ENCODE peak calls at places on chromosomes 13 and 19, in four cellular contexts. One of them, this sample, is unnamed.

GRCh38 chr19:39623946-39624345 is 21.6 kb downstream of the LGALS13 start:
- ATAC-seq in natural killer cell: no peak
- ATAC-seq in activated T-cell treated with anti-CD3 and anti-CD28 coated beads, Interleukin-2, amount 50 U/mL, for 72 hours: no peak
- ATAC-seq in HCT116: no peak
- ATAC-seq in this sample: no peak

GRCh38 chr19:24065243-24065642 is 21.7 kb upstream of the ZNF254 start:
- ATAC-seq in activated T-cell treated with anti-CD3 and anti-CD28 coated beads, Interleukin-2, amount 50 U/mL, for 72 hours: no peak
- ATAC-seq in natural killer cell: no peak
- ATAC-seq in HCT116: no peak
- ATAC-seq in this sample: no peak

GRCh38 chr19:4441994-4442845 is 15.4 kb downstream of the UBXN6 start:
- ATAC-seq in HCT116: no peak
- ATAC-seq in natural killer cell: no peak
- ATAC-seq in activated T-cell treated with anti-CD3 and anti-CD28 coated beads, Interleukin-2, amount 50 U/mL, for 72 hours: no peak
- ATAC-seq in this sample: no peak

GRCh38 chr19:19095691-19096090 is 31.9 kb downstream of the SLC25A42 start:
- ATAC-seq in HCT116: no peak
- ATAC-seq in natural killer cell: no peak
- ATAC-seq in activated T-cell treated with anti-CD3 and anti-CD28 coated beads, Interleukin-2, amount 50 U/mL, for 72 hours: no peak
- ATAC-seq in this sample: no peak

GRCh38 chr19:57103573-57104277 is 16.1 kb upstream of the USP29 start:
- ATAC-seq in activated T-cell treated with anti-CD3 and anti-CD28 coated beads, Interleukin-2, amount 50 U/mL, for 72 hours: peak; percentile 75
- ATAC-seq in natural killer cell: peak; percentile 92
- ATAC-seq in HCT116: no peak
- ATAC-seq in this sample: peak; percentile 60

GRCh38 chr19:418761-419632 is 10.1 kb upstream of the C2CD4C start:
- ATAC-seq in activated T-cell treated with anti-CD3 and anti-CD28 coated beads, Interleukin-2, amount 50 U/mL, for 72 hours: no peak
- ATAC-seq in natural killer cell: no peak
- ATAC-seq in HCT116: no peak
- ATAC-seq in this sample: no peak

GRCh38 chr19:47097396-47098217 is 16.0 kb downstream of the ZC3H4 start:
- ATAC-seq in HCT116: no peak
- ATAC-seq in natural killer cell: no peak
- ATAC-seq in activated T-cell treated with anti-CD3 and anti-CD28 coated beads, Interleukin-2, amount 50 U/mL, for 72 hours: no peak
- ATAC-seq in this sample: no peak

GRCh38 chr13:112231451-112232083 is 144.6 kb upstream of the SPACA7 start:
- ATAC-seq in HCT116: no peak
- ATAC-seq in natural killer cell: no peak
- ATAC-seq in activated T-cell treated with anti-CD3 and anti-CD28 coated beads, Interleukin-2, amount 50 U/mL, for 72 hours: no peak
- ATAC-seq in this sample: no peak

GRCh38 chr13:112229992-112230872 is 145.9 kb upstream of the SPACA7 start:
- ATAC-seq in HCT116: no peak
- ATAC-seq in natural killer cell: no peak
- ATAC-seq in activated T-cell treated with anti-CD3 and anti-CD28 coated beads, Interleukin-2, amount 50 U/mL, for 72 hours: no peak
- ATAC-seq in this sample: no peak

GRCh38 chr13:51122868-51123267 is 11.8 kb upstream of the C13orf42 start:
- ATAC-seq in natural killer cell: no peak
- ATAC-seq in activated T-cell treated with anti-CD3 and anti-CD28 coated beads, Interleukin-2, amount 50 U/mL, for 72 hours: peak; percentile 77
- ATAC-seq in HCT116: no peak
- ATAC-seq in this sample: peak; percentile 87

GRCh38 chr19:34678085-34678412 is 571 bp downstream of the ZNF302 start:
- ATAC-seq in natural killer cell: no peak
- ATAC-seq in activated T-cell treated with anti-CD3 and anti-CD28 coated beads, Interleukin-2, amount 50 U/mL, for 72 hours: no peak
- ATAC-seq in HCT116: no peak
- ATAC-seq in this sample: no peak

GRCh38 chr19:14629557-14629956 is 45.1 kb downstream of the ADGRE3 start:
- ATAC-seq in natural killer cell: no peak
- ATAC-seq in HCT116: no peak
- ATAC-seq in activated T-cell treated with anti-CD3 and anti-CD28 coated beads, Interleukin-2, amount 50 U/mL, for 72 hours: no peak
- ATAC-seq in this sample: no peak

GRCh38 chr19:38945562-38946228 is 15.0 kb downstream of the MRPS12 start:
- ATAC-seq in natural killer cell: no peak
- ATAC-seq in activated T-cell treated with anti-CD3 and anti-CD28 coated beads, Interleukin-2, amount 50 U/mL, for 72 hours: no peak
- ATAC-seq in HCT116: peak; percentile 57
- ATAC-seq in this sample: no peak

GRCh38 chr19:43780706-43781525 is at the start of gene KCNN4:
- ATAC-seq in activated T-cell treated with anti-CD3 and anti-CD28 coated beads, Interleukin-2, amount 50 U/mL, for 72 hours: peak; percentile 80
- ATAC-seq in HCT116: peak; percentile 59
- ATAC-seq in natural killer cell: peak; percentile 44
- ATAC-seq in this sample: peak; percentile 78

GRCh38 chr19:31348416-31349159 is 648 bp downstream of the TSHZ3 start:
- ATAC-seq in HCT116: no peak
- ATAC-seq in natural killer cell: peak; percentile 11
- ATAC-seq in activated T-cell treated with anti-CD3 and anti-CD28 coated beads, Interleukin-2, amount 50 U/mL, for 72 hours: peak; percentile 25
- ATAC-seq in this sample: peak; percentile 25

GRCh38 chr19:13298565-13299481 is 148.6 kb downstream of the IER2 start:
- ATAC-seq in natural killer cell: no peak
- ATAC-seq in activated T-cell treated with anti-CD3 and anti-CD28 coated beads, Interleukin-2, amount 50 U/mL, for 72 hours: no peak
- ATAC-seq in HCT116: no peak
- ATAC-seq in this sample: no peak